ENCODE peak calls at places on chromosomes 1 and 21, in seven cellular contexts. W, C, D, P, E, G and A are unnamed samples.
A peak's percentile ranks its signal among the peaks of the same experiment; 100 is the strongest.

GRCh38 chr1:155307247-155307740 is 1.4 kb upstream of the FDPS start:
- DNase-seq in C (no peak), W (no peak), G (no peak), P (no peak), D (no peak), E (no peak), A (no peak)

GRCh38 chr1:226816585-226816984 is 53.8 kb upstream of the PSEN2 start:
- DNase-seq in P (no peak), W (no peak), D (no peak), G (peak; percentile 55), C (no peak), E (peak; percentile 39), A (no peak)

GRCh38 chr1:111976332-111976731 is 13.1 kb downstream of the KCND3 start:
- DNase-seq in D (peak; percentile 51), W (no peak), G (no peak), C (no peak), P (no peak), E (no peak), A (no peak)

GRCh38 chr1:41498809-41499208 is 14.3 kb upstream of the EDN2 start:
- DNase-seq in E (peak; percentile 57), P (peak; percentile 71), G (peak; percentile 38), D (peak; percentile 96), C (no peak), W (peak; percentile 94), A (no peak)

GRCh38 chr21:34367320-34367935 is 3.6 kb downstream of the KCNE2 start:
- DNase-seq in C (peak; percentile 30), D (peak; percentile 11), G (peak; percentile 37), E (peak; percentile 66), P (no peak), W (peak; percentile 75), A (peak; percentile 34)

GRCh38 chr1:154502066-154502741 is at the start of the genes SHE and TDRD10:
- DNase-seq in E (no peak), C (peak; percentile 13), P (no peak), G (no peak), D (no peak), W (no peak), A (no peak)

GRCh38 chr1:16172964-16173446 is 17.1 kb upstream of the EPHA2 start:
- DNase-seq in C (no peak), P (no peak), D (no peak), W (no peak), E (no peak), G (no peak), A (no peak)

GRCh38 chr1:9203623-9204022 is 31.0 kb upstream of the H6PD start:
- DNase-seq in C (peak; percentile 31), D (no peak), W (no peak), E (no peak), G (no peak), P (no peak), A (no peak)

GRCh38 chr1:234960722-234961467 is 167.7 kb downstream of the TOMM20 start:
- DNase-seq in E (no peak), D (no peak), P (no peak), C (no peak), G (no peak), W (no peak), A (no peak)

GRCh38 chr1:86395771-86396502 is at the start of gene ODF2L:
- DNase-seq in D (peak; percentile 89), P (peak; percentile 90), G (peak; percentile 50), E (peak; percentile 67), W (peak; percentile 91), C (peak; percentile 92), A (peak; percentile 84)

GRCh38 chr1:81834268-81834667 is 33.5 kb downstream of the ADGRL2 start:
- DNase-seq in G (no peak), D (no peak), E (no peak), C (no peak), W (no peak), P (no peak), A (no peak)

GRCh38 chr21:35764077-35764476 is 296.2 kb downstream of the SETD4 start:
- DNase-seq in P (no peak), W (no peak), E (no peak), D (no peak), C (no peak), G (no peak), A (no peak)

GRCh38 chr1:162389971-162390370 is 8.4 kb downstream of the C1orf226 start:
- DNase-seq in C (no peak), P (no peak), E (no peak), G (no peak), D (no peak), W (no peak), A (no peak)

GRCh38 chr1:27526569-27527222 is 36.7 kb upstream of the WASF2 start:
- DNase-seq in W (no peak), E (no peak), P (no peak), C (peak; percentile 14), D (no peak), G (no peak), A (no peak)

GRCh38 chr1:179016694-179017382 is 8.9 kb upstream of the FAM20B start:
- DNase-seq in P (peak; percentile 78), E (peak; percentile 89), D (no peak), W (peak; percentile 80), G (peak; percentile 85), C (no peak), A (no peak)

GRCh38 chr1:44808938-44809917 is 905 bp downstream of the BTBD19 start:
- DNase-seq in D (no peak), E (no peak), C (peak; percentile 90), G (no peak), P (peak; percentile 55), W (no peak), A (peak; percentile 78)

GRCh38 chr1:36306210-36306901 is at the start of gene SH3D21:
- DNase-seq in E (no peak), W (peak; percentile 68), G (no peak), D (peak; percentile 15), C (peak; percentile 46), P (peak; percentile 47), A (no peak)

GRCh38 chr1:201525196-201525778 is 13.6 kb upstream of the NAV1 start:
- DNase-seq in D (no peak), W (no peak), G (no peak), E (no peak), C (no peak), P (no peak), A (no peak)

GRCh38 chr21:36320421-36321324 is 676 bp downstream of the MORC3 start:
- DNase-seq in G (no peak), C (no peak), D (no peak), W (peak; percentile 51), E (peak; percentile 51), P (peak; percentile 70), A (peak; percentile 47)

GRCh38 chr1:182392045-182393028 is 747 bp upstream of the GLUL start:
- DNase-seq in P (peak; percentile 44), C (no peak), D (no peak), E (no peak), W (peak; percentile 38), G (no peak), A (peak; percentile 54)

GRCh38 chr21:27132270-27132669 is 165.4 kb upstream of the ADAMTS5 start:
- DNase-seq in P (peak; percentile 40), C (no peak), G (no peak), E (no peak), W (no peak), D (no peak), A (no peak)

GRCh38 chr1:168531605-168532345 is 12.0 kb downstream of the XCL2 start:
- DNase-seq in E (no peak), W (no peak), C (peak; percentile 56), D (no peak), G (no peak), P (no peak), A (no peak)

GRCh38 chr21:26554365-26554764 is 18.7 kb downstream of the CYYR1 start:
- DNase-seq in W (no peak), G (no peak), D (no peak), E (no peak), C (no peak), P (no peak), A (no peak)

GRCh38 chr1:77605246-77606026 is 77.0 kb downstream of the ZZZ3 start:
- DNase-seq in D (peak; percentile 73), G (peak; percentile 9), P (no peak), C (no peak), E (no peak), W (peak; percentile 48), A (peak; percentile 24)

GRCh38 chr1:117826551-117827078 is 102.8 kb downstream of the GDAP2 start:
- DNase-seq in P (peak; percentile 58), C (no peak), W (no peak), E (peak; percentile 36), G (peak; percentile 89), D (no peak), A (no peak)

GRCh38 chr1:155322571-155322952 is 1.9 kb downstream of the RUSC1 start:
- DNase-seq in E (peak; percentile 19), P (peak; percentile 65), D (no peak), G (no peak), W (no peak), C (no peak), A (no peak)

GRCh38 chr1:167842872-167843271 is 71.1 kb downstream of the ADCY10 start:
- DNase-seq in E (no peak), G (no peak), P (no peak), W (no peak), C (no peak), D (no peak), A (no peak)

GRCh38 chr1:214558002-214558770 is 6.8 kb upstream of the PTPN14 start:
- DNase-seq in G (peak; percentile 88), C (no peak), D (no peak), P (peak; percentile 63), E (peak; percentile 86), W (no peak), A (no peak)

GRCh38 chr1:99978218-99978617 is 8.4 kb downstream of the SLC35A3 start:
- DNase-seq in E (no peak), G (no peak), W (no peak), D (no peak), C (no peak), P (no peak), A (no peak)

GRCh38 chr1:203036135-203036534 is 9.8 kb downstream of the PPFIA4 start:
- DNase-seq in C (no peak), W (no peak), G (no peak), P (no peak), E (no peak), D (no peak), A (no peak)

GRCh38 chr1:16249838-16250241 is 12.9 kb upstream of the CPLANE2 start:
- DNase-seq in D (no peak), C (no peak), P (peak; percentile 47), E (no peak), G (peak; percentile 81), W (peak; percentile 48), A (no peak)

GRCh38 chr21:45265721-45266517 is 21.8 kb downstream of the POFUT2 start:
- DNase-seq in G (no peak), E (no peak), D (no peak), P (no peak), W (peak; percentile 11), C (no peak), A (no peak)

GRCh38 chr1:2383576-2383975 is 7.8 kb downstream of the MORN1 start:
- DNase-seq in E (no peak), C (no peak), P (no peak), W (no peak), D (no peak), G (no peak), A (no peak)

GRCh38 chr1:9881838-9882249 is 28.2 kb downstream of the CTNNBIP1 start:
- DNase-seq in D (no peak), E (peak; percentile 27), P (peak; percentile 83), C (no peak), W (no peak), G (peak; percentile 64), A (no peak)

GRCh38 chr1:46133181-46133658 is 791 bp upstream of the PIK3R3 start:
- DNase-seq in W (no peak), D (peak; percentile 96), C (no peak), P (peak; percentile 66), G (no peak), E (peak; percentile 61), A (no peak)

GRCh38 chr1:1428174-1428573 is 7.1 kb upstream of the ANKRD65 start:
- DNase-seq in P (no peak), D (no peak), W (no peak), C (no peak), G (no peak), E (no peak), A (no peak)

GRCh38 chr1:83060216-83060615 is 938.7 kb downstream of the TTLL7 start:
- DNase-seq in E (no peak), D (no peak), P (no peak), W (no peak), G (no peak), C (no peak), A (no peak)

GRCh38 chr1:11563560-11564069 is 84.7 kb downstream of the DISP3 start:
- DNase-seq in G (no peak), W (no peak), D (no peak), E (no peak), P (no peak), C (no peak), A (peak; percentile 3)